ENCODE peak calls at places on chromosomes 2 and 18, in four cellular contexts. L is neuronal stem cell, X is IMR-90, P is trophoblast cell. S is an unnamed sample.

GRCh38 chr2:23636412-23636811 is 251.4 kb downstream of the KLHL29 start:
- DNase-seq in L (no peak), X (peak; percentile 27), P (peak; percentile 14), S (peak; percentile 41)

GRCh38 chr2:203623616-203624015 is 82.8 kb upstream of the CD28 start:
- DNase-seq in L (no peak), X (peak; percentile 27), P (peak; percentile 59), S (peak; percentile 63)

GRCh38 chr18:80247403-80247916 is at the start of gene PARD6G:
- DNase-seq in L (peak; percentile 63), X (peak; percentile 60), P (peak; percentile 75), S (peak; percentile 77)

GRCh38 chr2:24843461-24843860 is 50.2 kb downstream of the CENPO start:
- DNase-seq in L (no peak), X (no peak), P (no peak), S (no peak)

GRCh38 chr18:68557183-68557582 is 157.7 kb downstream of the TMX3 start:
- DNase-seq in L (no peak), X (no peak), P (no peak), S (no peak)

GRCh38 chr2:16614314-16614860 is 51.2 kb downstream of the CYRIA start:
- DNase-seq in L (no peak), X (peak; percentile 55), P (peak; percentile 19), S (peak; percentile 94)

GRCh38 chr18:62449490-62450104 is 73.2 kb upstream of the ZCCHC2 start:
- DNase-seq in L (no peak), X (no peak), P (no peak), S (no peak)

GRCh38 chr2:47056875-47057731 is 98.0 kb downstream of the STPG4 start:
- DNase-seq in L (no peak), X (no peak), P (no peak), S (peak; percentile 45)

GRCh38 chr2:122755281-122755780 is 999.9 kb downstream of the TSN start:
- DNase-seq in L (no peak), X (no peak), P (no peak), S (no peak)

GRCh38 chr2:130823171-130823885 is 13.4 kb upstream of the ARHGEF4 start:
- DNase-seq in L (no peak), X (no peak), P (no peak), S (no peak)

GRCh38 chr2:47208852-47209606 is 53.9 kb upstream of the STPG4 start:
- DNase-seq in L (no peak), X (peak; percentile 87), P (peak; percentile 59), S (peak; percentile 69)

GRCh38 chr2:197885587-197885986 is 81.2 kb downstream of the PLCL1 start:
- DNase-seq in L (no peak), X (no peak), P (no peak), S (no peak)

GRCh38 chr18:11163668-11164067 is 14.3 kb upstream of the PIEZO2 start:
- DNase-seq in L (no peak), X (peak; percentile 36), P (no peak), S (peak; percentile 58)

GRCh38 chr2:149375801-149376349 is 45.5 kb downstream of the LYPD6 start:
- DNase-seq in L (peak; percentile 48), X (no peak), P (no peak), S (no peak)

GRCh38 chr2:172095905-172096660 is 6.6 kb downstream of the DLX2 start:
- DNase-seq in L (peak; percentile 41), X (no peak), P (no peak), S (no peak)

GRCh38 chr2:240134466-240134865 is 1.6 kb downstream of the COPS9 start:
- DNase-seq in L (no peak), X (no peak), P (no peak), S (no peak)

GRCh38 chr18:55509631-55510372 is 78.2 kb downstream of the TCF4 start:
- DNase-seq in L (no peak), X (peak; percentile 95), P (peak; percentile 16), S (peak; percentile 92)

GRCh38 chr18:78960709-78961108 is 18.9 kb upstream of the SALL3 start:
- DNase-seq in L (no peak), X (no peak), P (no peak), S (no peak)

GRCh38 chr2:204024906-204025475 is 88.4 kb downstream of the ICOS start:
- DNase-seq in L (peak; percentile 29), X (no peak), P (peak; percentile 95), S (no peak)

GRCh38 chr2:214126135-214126534 is 284.7 kb upstream of the VWC2L start:
- DNase-seq in L (no peak), X (peak; percentile 56), P (no peak), S (peak; percentile 65)

GRCh38 chr2:159891917-159892691 is 94.1 kb upstream of the CD302 start:
- DNase-seq in L (no peak), X (peak; percentile 78), P (peak; percentile 73), S (peak; percentile 20)

GRCh38 chr2:105896765-105897163 is 152.1 kb downstream of the NCK2 start:
- DNase-seq in L (no peak), X (no peak), P (peak; percentile 2), S (no peak)

GRCh38 chr2:100394111-100394641 is 23.3 kb downstream of the CHST10 start:
- DNase-seq in L (no peak), X (peak; percentile 5), P (no peak), S (no peak)

GRCh38 chr2:184599054-184599874 is 935 bp downstream of the ZNF804A start:
- DNase-seq in L (no peak), X (peak; percentile 34), P (no peak), S (peak; percentile 85)

GRCh38 chr2:200274116-200275075 is 32.1 kb upstream of the SPATS2L start:
- DNase-seq in L (no peak), X (peak; percentile 44), P (peak; percentile 11), S (peak; percentile 24)

GRCh38 chr2:61671561-61672315 is 133.6 kb upstream of the XPO1 start:
- DNase-seq in L (no peak), X (no peak), P (no peak), S (peak; percentile 66)

GRCh38 chr18:43919565-43919964 is 642.3 kb upstream of the SYT4 start:
- DNase-seq in L (no peak), X (no peak), P (no peak), S (no peak)

GRCh38 chr2:85804583-85804982 is 50.8 kb downstream of the ATOH8 start:
- DNase-seq in L (no peak), X (no peak), P (peak; percentile 59), S (no peak)

GRCh38 chr2:240582781-240583180 is 3.8 kb upstream of the CAPN10 start:
- DNase-seq in L (no peak), X (no peak), P (no peak), S (no peak)

GRCh38 chr2:392921-393270 is 105.0 kb upstream of the ALKAL2 start:
- DNase-seq in L (no peak), X (no peak), P (peak; percentile 84), S (no peak)

GRCh38 chr2:397561-398325 is 109.9 kb upstream of the ALKAL2 start:
- DNase-seq in L (no peak), X (no peak), P (peak; percentile 98), S (no peak)

GRCh38 chr2:395886-396285 is 108.0 kb upstream of the ALKAL2 start:
- DNase-seq in L (no peak), X (no peak), P (no peak), S (no peak)

GRCh38 chr2:393711-394696 is 106.1 kb upstream of the ALKAL2 start:
- DNase-seq in L (peak; percentile 12), X (no peak), P (peak; percentile 96), S (no peak)

GRCh38 chr2:396903-397302 is 109.0 kb upstream of the ALKAL2 start:
- DNase-seq in L (no peak), X (no peak), P (no peak), S (no peak)
- H3K14ac ChIP-seq in L (no peak overlapping the region), X (no peak overlapping the region), P (no peak overlapping the region), S (no peak overlapping the region)

DNA sequence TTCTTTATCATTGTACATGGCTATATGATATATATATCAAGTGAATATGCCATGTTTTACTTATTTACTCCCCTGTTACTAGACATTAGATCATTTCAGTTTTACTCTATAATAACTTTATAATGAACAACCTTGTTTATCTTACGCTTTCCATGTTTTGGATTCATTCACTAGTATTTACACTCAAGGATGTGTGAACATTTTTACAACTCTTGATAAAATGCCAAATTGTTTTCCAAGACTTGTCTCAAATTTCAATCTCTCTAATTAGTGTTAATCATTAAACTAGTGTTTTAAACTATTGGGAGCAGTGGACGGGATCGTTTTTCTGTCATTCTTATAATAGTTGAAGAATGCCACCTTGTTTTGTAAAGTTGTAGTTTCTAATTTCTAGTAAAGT is 51.5 kb upstream of the B3GNT7 start:
- DNase-seq in L (no peak), X (no peak), P (no peak), S (no peak)
- H3K4me3 ChIP-seq in L (no peak overlapping the region), X (no peak overlapping the region), P (no peak overlapping the region), S (no peak overlapping the region)

GRCh38 chr18:21109936-21110666 is 1.5 kb downstream of the ROCK1 start:
- DNase-seq in L (no peak), X (peak; percentile 30), P (no peak), S (no peak)

GRCh38 chr18:21112543-21113105 is 1.0 kb upstream of the ROCK1 start:
- DNase-seq in L (no peak), X (peak; percentile 32), P (no peak), S (peak; percentile 24)

GRCh38 chr18:21112140-21112473 is 494 bp upstream of the ROCK1 start:
- DNase-seq in L (no peak), X (no peak), P (no peak), S (no peak)

GRCh38 chr18:21110667-21111350 is 804 bp downstream of the ROCK1 start:
- DNase-seq in L (peak; percentile 29), X (peak; percentile 46), P (peak; percentile 48), S (peak; percentile 56)

DNA sequence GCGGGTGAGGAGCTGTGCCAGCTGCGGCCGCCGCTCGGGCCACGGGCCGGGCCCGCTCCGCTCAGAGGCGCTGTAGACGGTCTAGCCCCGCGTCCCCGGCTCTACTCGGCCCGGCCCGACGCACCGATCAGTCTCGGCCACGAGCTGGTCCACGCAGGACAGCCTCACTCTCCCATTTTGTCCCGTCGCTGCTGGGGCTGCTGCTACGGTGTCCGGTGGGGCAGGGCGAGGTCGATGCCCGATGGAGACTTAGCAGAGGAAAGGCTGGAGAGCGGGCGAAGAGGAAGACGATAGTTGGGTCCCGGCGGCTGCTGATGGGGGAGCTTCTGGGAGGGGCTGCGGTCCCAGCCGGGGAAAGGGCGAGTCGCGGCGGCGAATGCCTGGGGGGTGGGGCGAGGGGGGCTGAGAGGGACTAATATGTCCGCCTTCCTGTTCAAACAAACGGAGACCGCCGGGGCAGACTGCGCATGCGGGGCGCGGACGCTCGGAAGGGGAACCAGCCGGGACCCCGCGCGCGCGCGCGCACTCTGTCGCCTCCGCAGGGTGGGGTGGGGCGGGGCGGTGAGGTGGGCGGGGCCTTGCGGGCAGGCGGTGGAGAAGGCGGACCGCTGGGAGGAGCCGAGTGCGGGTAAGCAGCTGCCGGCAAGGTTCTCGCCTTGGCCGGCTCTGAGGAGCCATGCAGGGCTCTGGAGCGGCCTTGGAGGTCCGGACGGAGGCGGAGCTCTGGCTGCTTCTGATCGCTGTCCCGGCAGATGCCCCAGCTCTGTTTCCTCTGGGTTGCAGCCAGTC is at the start of gene ROCK1:
- DNase-seq in L (peak; percentile 97), X (peak; percentile 96), P (peak; percentile 95), S (peak; percentile 97)
- H3K14ac ChIP-seq in L (peak within 1 kb of the TSS; percentile 99), X (peak within 1 kb of the TSS; percentile 91), P (peak within 1 kb of the TSS; percentile 88), S (peak within 1 kb of the TSS; percentile 100)

GRCh38 chr2:12046641-12047040 is 300.2 kb downstream of the LPIN1 start:
- DNase-seq in L (no peak), X (peak; percentile 50), P (peak; percentile 74), S (no peak)

GRCh38 chr2:12043131-12043530 is 296.7 kb downstream of the LPIN1 start:
- DNase-seq in L (no peak), X (no peak), P (no peak), S (no peak)

GRCh38 chr2:12045864-12046291 is 299.4 kb downstream of the LPIN1 start:
- DNase-seq in L (no peak), X (no peak), P (no peak), S (no peak)

GRCh38 chr2:12047761-12048160 is 301.3 kb downstream of the LPIN1 start:
- DNase-seq in L (no peak), X (no peak), P (no peak), S (no peak)

GRCh38 chr2:12044857-12045256 is 298.4 kb downstream of the LPIN1 start:
- DNase-seq in L (no peak), X (no peak), P (no peak), S (no peak)
- H3K4me3 ChIP-seq in L (no peak overlapping the region), X (no peak overlapping the region), P (no peak overlapping the region), S (no peak overlapping the region)